ENCODE peak calls at places on chromosomes 1 and 21, in four cellular contexts. J is neuronal stem cell; E is hepatocyte; P is CD8-positive, alpha-beta T cell. Z is an unnamed sample. For H3K9me3 and H3K4me1, the result is how much of the 10 kb centered on the place peaks cover.

GRCh38 chr1:225774276-225775147 is 3.1 kb upstream of the SRP9 start:
- DNase-seq in P (no peak), E (no peak), J (no peak), Z (no peak)

GRCh38 chr1:173269490-173270230 is 62.5 kb upstream of the TNFSF4 start:
- DNase-seq in E (no peak), P (no peak), J (no peak), Z (no peak)

GRCh38 chr1:30868833-30869435 is 39.6 kb downstream of the SDC3 start:
- DNase-seq in J (no peak), P (no peak), E (no peak), Z (no peak)

GRCh38 chr1:24793762-24794161 is 48.5 kb downstream of the CLIC4 start:
- DNase-seq in P (no peak), J (no peak), E (peak), Z (no peak)

GRCh38 chr1:153400244-153400643 is 9.4 kb upstream of the S100A8 start:
- DNase-seq in E (no peak), P (no peak), J (no peak), Z (no peak)

GRCh38 chr1:232519186-232519585 is 110.7 kb downstream of the SIPA1L2 start:
- DNase-seq in P (no peak), J (no peak), E (no peak), Z (no peak)

GRCh38 chr1:2269193-2269921 is 41.2 kb downstream of the SKI start:
- DNase-seq in E (no peak), P (peak), J (no peak), Z (no peak)

GRCh38 chr1:97826820-97827219 is 94.0 kb downstream of the DPYD start:
- DNase-seq in J (no peak), P (no peak), E (no peak), Z (no peak)

GRCh38 chr1:41414291-41414690 is 53.1 kb downstream of the FOXO6 start:
- DNase-seq in E (no peak), J (no peak), P (no peak), Z (no peak)

DNA sequence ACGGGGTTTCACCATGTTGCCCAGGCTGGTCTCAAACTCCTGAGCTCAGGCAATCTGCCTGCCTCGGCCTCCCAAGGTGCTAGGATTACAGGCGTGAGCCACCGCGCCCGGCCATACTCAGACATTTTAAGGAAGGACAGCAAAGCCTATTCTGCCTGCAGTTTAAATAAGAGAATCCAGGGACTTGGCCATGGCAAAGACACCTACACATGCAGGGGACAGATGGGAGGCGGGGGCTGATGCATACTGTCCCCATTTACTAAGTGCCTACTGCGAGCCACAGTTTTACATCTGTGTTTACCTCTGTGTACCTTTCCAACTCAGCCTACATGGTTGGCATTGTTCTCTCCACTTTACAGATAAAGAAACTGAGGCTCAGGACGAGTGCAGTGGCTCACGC is 25.4 kb downstream of the LDLRAD2 start:
- DNase-seq in E (no peak), P (no peak), J (no peak), Z (no peak)
- H3K4me3 ChIP-seq in E (no peak), P (no peak), J (no peak), Z (no peak)

GRCh38 chr1:4698911-4699310 is 44.5 kb downstream of the AJAP1 start:
- DNase-seq in J (no peak), P (no peak), E (no peak), Z (no peak)

GRCh38 chr1:4696753-4697152 is 42.3 kb downstream of the AJAP1 start:
- DNase-seq in J (no peak), P (no peak), E (no peak), Z (no peak)

GRCh38 chr1:4699724-4700301 is 45.4 kb downstream of the AJAP1 start:
- DNase-seq in J (no peak), P (no peak), E (no peak), Z (no peak)

GRCh38 chr1:4696161-4696745 is 41.8 kb downstream of the AJAP1 start:
- DNase-seq in J (no peak), E (no peak), P (no peak), Z (no peak)

DNA sequence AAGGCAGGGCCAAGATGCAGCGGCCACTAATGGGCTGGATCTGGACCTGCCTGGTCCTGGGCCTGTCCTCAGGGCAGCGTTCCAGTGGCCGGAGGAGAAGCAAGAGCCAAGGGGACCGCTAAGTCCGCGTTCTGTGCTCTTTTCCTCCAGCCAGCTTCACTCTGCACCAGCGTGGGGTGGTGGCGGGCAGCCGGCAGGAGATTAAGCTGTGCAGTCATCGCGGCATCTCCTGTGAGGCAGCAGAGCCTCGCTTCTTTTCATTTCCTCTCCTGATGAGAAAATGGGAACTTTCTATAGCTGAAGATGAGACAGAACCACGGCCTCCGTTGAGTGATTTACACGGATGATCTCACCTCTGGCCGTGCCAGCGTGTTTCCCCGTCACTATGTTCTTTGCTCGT is 43.4 kb downstream of the AJAP1 start:
- DNase-seq in P (no peak), J (no peak), E (no peak), Z (no peak)
- H3K9me3 ChIP-seq in P (under half), J (under half), E (under half), Z (under half)

DNA sequence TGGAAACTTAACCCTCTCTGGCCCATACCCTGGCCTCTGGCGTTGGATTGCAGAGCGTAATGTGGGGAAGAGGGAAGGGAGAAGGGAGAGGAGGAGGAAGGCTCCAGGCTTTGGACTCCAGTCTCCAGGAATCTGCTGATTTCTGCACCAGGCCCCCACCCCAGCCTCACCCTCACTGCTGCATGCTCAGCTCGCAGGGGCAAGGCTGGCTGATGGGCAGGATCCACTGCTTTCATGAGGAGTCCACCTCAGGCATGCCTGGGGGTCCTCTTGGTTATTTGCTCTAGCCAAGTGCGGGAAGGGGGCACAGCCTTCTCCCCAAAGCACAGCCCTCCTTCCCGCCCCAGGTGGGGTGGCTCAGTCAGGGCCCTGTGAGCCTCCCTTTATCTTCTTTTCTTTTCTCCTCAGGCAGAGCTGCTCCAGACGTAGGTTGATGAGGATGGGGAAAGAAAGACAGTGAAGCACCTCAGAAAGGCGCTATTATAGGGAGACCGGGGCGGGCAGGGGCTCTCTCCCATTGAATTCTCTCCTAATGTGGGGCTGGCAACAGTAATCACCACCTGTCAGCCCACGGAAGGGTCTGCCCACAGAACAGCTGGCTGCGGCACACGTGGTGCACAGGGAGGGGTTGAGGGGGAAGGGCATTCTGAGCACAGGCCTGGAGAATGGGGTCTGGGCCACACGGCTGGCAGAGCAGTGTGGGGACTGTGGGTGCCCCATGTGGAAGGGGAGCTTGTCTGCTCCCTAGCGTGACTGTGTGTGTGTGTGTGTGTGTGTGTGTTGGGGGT is 3.9 kb downstream of the OLFML3 start:
- DNase-seq in P (no peak), J (no peak), E (no peak), Z (no peak)
- H3K4me1 ChIP-seq in P (under half), J (under half), E (half or more), Z (under half)

DNA sequence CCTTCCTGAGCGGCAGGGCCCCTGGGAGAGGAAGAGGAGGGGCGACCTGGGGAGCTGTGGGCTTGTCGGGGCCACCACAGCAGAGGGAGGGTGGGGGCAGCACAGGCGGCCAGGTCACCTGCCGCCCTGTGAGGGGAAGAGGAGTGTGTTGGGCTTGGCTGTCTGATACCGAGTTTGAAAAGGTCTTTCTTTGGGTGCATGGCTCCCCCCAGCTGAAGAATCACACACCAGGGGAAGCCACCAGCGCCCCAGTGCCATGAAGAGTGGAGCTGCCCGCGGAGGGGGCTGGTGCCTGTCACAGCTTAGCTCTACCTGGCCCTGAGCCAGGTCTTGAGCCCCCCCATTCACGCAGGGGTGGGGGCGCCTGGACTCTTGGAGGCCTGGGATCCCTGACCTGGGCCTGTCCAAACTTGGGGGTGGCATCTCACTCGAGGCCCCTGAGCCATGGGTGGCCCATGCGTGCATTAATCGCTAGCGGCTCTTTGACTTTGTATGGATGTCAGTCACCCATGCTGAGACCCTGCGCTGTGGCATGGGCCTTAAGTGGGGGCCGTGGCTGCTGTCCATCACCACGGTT is 26.3 kb downstream of the CSTB start:
- DNase-seq in P (no peak), E (no peak), J (no peak), Z (no peak)
- H3K4me3 ChIP-seq in P (no peak), E (no peak), J (no peak), Z (no peak)

GRCh38 chr1:212771341-212771740 is 20.2 kb downstream of the NSL1 start:
- DNase-seq in E (no peak), P (no peak), J (no peak), Z (no peak)
- H3K9me3 ChIP-seq in E (under half), P (under half), J (under half), Z (under half)

GRCh38 chr1:8412183-8412831 is 94.4 kb downstream of the SLC45A1 start:
- DNase-seq in P (no peak), J (no peak), E (peak), Z (no peak)
- H3K4me1 ChIP-seq in P (under half), J (under half), E (half or more), Z (under half)